ENCODE peak calls at places on chromosomes 11 and 22, in seven cellular contexts. K is heart left ventricle, H is adrenal gland, S is IMR-90, V is stomach, G is suprapubic skin, T is spleen. Y is an unnamed sample. For H3K36me3 and H3K27me3, the result is how much of the 10 kb centered on the place peaks cover.

GRCh38 chr11:95512177-95512576 is 277.4 kb downstream of the FAM76B start:
- DNase-seq in H (peak), V (no peak), K (no peak), G (peak), S (peak), T (no peak), Y (peak)

GRCh38 chr11:59283825-59284772 is 71.4 kb upstream of the MPEG1 start:
- DNase-seq in H (peak), S (peak), G (no peak), V (peak), T (no peak), K (peak), Y (peak)

GRCh38 chr11:129766858-129767604 is 48.6 kb upstream of the TMEM45B start:
- DNase-seq in T (no peak), H (no peak), G (no peak), V (peak), K (no peak), S (peak), Y (peak)

GRCh38 chr22:46465793-46466192 is 71.6 kb downstream of the CELSR1 start:
- DNase-seq in T (no peak), V (peak), H (no peak), K (no peak), S (no peak), G (no peak), Y (no peak)

GRCh38 chr11:60376601-60377000 is 1.7 kb upstream of the MS4A7 start:
- DNase-seq in K (no peak), H (no peak), G (no peak), T (no peak), S (no peak), V (no peak), Y (no peak)

GRCh38 chr22:43148581-43148980 is 2.8 kb upstream of the TSPO start:
- DNase-seq in S (no peak), H (no peak), G (no peak), K (no peak), V (no peak), T (peak), Y (no peak)

GRCh38 chr11:64499261-64500004 is 91.6 kb upstream of the SLC22A12 start:
- DNase-seq in G (peak), V (no peak), S (no peak), T (no peak), K (no peak), H (no peak), Y (no peak)

GRCh38 chr11:12765428-12765827 is 91.2 kb downstream of the TEAD1 start:
- DNase-seq in K (peak), T (no peak), V (no peak), G (no peak), H (no peak), S (peak), Y (no peak)

GRCh38 chr22:36148411-36148810 is 12.1 kb downstream of the APOL3 start:
- DNase-seq in G (no peak), V (peak), H (no peak), T (no peak), S (no peak), K (no peak), Y (no peak)

GRCh38 chr11:65503606-65503922 is 4.7 kb downstream of the MALAT1 start:
- DNase-seq in K (no peak), H (peak), S (peak), T (no peak), V (no peak), G (no peak), Y (no peak)

GRCh38 chr11:63985812-63986155 is 454 bp upstream of the OTUB1 start:
- DNase-seq in T (peak), G (no peak), V (no peak), H (no peak), S (no peak), K (no peak), Y (no peak)

GRCh38 chr11:35036642-35037041 is 102.3 kb upstream of the CD44 start:
- DNase-seq in H (no peak), K (no peak), S (no peak), T (no peak), V (no peak), G (no peak), Y (no peak)

GRCh38 chr11:74232316-74232950 is 61.3 kb downstream of the PPME1 start:
- DNase-seq in T (no peak), S (no peak), V (no peak), G (no peak), H (no peak), K (no peak), Y (peak)

GRCh38 chr11:13940611-13941256 is 21.8 kb upstream of the SPON1 start:
- DNase-seq in G (no peak), S (no peak), V (no peak), K (no peak), T (no peak), H (no peak), Y (no peak)

GRCh38 chr11:64869571-64870175 is 8.7 kb downstream of the EHD1 start:
- DNase-seq in T (peak), K (no peak), S (no peak), V (no peak), G (no peak), H (no peak), Y (no peak)

DNA sequence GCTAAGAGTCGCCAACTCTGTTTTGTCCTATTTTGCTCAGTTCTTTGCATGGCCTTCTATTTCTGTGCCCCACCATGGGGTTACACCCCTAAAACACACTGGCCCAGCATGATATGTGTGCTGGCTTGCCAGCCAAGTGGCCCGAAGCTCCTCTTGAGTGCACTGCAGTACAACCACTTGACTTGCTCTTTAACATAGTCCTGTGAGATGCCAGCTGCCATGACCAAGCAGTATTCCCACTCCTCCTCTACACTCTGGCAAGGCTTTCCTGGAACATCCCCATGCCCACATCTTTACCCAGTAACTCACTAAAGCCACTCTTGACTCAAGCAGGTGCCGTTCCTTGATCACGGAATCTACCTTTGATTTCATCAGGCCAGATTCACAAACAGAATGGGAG is 102.9 kb upstream of the GAL start:
- DNase-seq in G (no peak), S (no peak), H (no peak), T (no peak), K (peak), V (no peak), Y (peak)
- H3K36me3 ChIP-seq in G (half or more), S (under half), H (under half), T (half or more), K (half or more), V (under half), Y (under half)

DNA sequence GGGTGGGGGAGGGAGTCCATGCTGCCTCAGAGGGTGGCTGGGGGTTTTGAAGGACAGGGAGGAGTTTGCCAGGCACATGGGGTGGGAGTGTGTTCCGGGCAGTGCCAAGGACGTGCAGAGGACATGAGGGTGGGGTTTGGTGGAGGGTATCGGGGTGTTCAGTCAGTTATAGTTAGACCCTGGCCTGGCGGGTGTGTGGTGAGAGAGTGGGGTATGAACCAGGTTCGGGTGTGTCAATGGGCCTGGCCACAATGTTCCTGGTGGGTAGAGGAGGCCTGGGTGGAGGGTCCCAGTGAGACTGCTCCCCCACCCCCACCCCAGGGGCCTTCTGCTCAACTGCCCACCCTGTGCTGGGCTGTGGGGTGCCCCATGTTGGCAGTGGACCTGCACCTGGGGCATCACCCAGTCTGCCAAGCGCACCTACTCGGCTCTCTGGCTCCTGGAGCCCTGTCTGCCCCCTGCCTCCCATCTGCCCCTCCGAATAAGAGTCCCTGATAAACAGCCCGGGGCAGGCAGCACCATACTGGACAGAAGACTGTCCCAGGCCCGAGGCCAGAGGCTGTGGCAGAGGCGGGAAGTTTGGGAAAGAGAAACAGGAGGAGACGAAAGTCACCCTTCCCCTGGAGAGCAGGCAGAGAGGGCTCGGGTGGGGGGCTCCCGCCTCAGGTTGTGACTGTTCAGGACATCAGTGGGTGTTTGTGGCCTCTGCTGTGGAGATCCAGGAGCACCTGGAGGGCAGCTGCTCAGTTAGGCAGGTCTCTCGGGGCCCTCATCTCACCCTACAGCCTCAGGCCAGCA is 4.1 kb downstream of the PIM3 start:
- DNase-seq in H (peak), T (peak), V (peak), G (peak), S (no peak), K (peak), Y (peak)
- TF ChIP-seq POLR2A in H (no peak), T (no peak), V (no peak), G (no peak), S (no peak), K (no peak), Y (no peak)

GRCh38 chr11:102112654-102112926 is 2.3 kb downstream of the YAP1 start:
- DNase-seq in H (no peak), G (no peak), V (no peak), S (no peak), T (no peak), K (no peak), Y (no peak)
- H3K27me3 ChIP-seq in H (under half), G (under half), V (under half), S (under half), T (half or more), K (under half), Y (under half)

DNA sequence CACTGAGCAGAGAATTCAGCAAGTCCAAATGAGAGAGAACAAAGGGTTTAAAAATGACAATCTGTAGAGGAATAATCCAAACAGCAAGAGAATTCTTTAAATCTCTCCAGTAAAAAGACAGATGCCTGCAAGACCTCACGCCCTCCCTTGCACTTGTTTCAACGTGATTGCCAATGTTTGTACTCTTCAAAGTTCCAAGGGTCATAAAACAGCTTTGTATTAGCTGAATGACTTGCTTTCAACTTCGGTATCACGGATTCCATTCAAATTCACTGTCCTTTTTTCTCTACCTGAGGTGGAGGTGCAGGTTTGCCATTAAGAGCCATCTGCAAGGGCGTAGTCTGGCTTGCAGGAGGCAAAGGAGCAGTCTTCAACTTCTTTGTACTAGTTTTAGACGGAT is 41.1 kb upstream of the CHRNA10 start:
- DNase-seq in G (no peak), T (no peak), K (no peak), H (no peak), V (no peak), S (no peak), Y (no peak)
- H3K36me3 ChIP-seq in G (half or more), T (half or more), K (half or more), H (under half), V (half or more), S (under half), Y (under half)

DNA sequence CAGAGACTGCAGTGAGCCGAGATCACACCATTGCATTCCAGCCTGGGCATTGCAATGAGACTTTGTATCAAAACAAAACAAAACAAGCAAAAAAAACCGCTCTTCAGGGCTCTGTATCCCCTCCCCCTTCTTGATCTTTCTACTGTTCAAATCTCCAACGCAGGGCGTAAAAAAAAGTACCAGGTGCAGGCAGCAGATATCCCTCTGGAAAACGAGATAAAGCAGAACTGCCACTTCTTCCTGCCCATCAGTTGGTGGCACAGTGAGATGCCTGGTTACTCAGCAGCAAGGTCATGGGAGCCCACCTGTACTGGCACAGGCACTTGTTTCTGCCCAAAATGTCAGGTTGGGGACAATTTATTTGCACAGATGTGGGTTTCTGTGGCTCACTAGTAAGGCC is 11.2 kb downstream of the CCS start:
- DNase-seq in G (no peak), T (no peak), H (no peak), V (no peak), K (no peak), S (no peak), Y (no peak)
- TF ChIP-seq POLR2A in G (no peak), T (no peak), H (no peak), V (no peak), K (no peak), S (no peak), Y (no peak)

DNA sequence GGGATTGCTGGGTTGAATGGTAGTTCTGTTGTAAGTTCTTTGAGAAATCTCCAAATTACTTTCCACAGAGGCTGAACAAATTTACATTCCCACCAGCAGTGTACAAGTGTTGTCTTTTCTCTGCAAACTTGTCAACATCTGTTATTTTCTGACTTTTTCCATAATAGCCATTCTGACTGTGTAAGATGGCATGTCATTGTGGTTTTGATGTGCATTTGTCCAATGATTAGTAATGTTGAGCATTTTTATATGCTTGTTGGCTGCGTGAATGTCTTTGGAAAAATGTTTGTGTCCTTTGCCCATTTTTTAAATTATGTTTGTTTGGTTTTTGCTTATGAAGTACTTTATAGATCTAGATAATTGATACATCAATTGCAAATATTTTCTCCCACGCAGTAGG is 1025.0 kb downstream of the JRKL start:
- DNase-seq in V (no peak), G (no peak), S (no peak), T (no peak), H (no peak), K (no peak), Y (no peak)
- H3K27me3 ChIP-seq in V (under half), G (under half), S (under half), T (under half), H (under half), K (under half), Y (under half)

GRCh38 chr11:85602551-85603218 is 24.5 kb downstream of the DLG2 start:
- DNase-seq in G (no peak), K (no peak), V (no peak), H (no peak), T (no peak), S (peak), Y (no peak)
- H3K36me3 ChIP-seq in G (under half), K (under half), V (under half), H (under half), T (under half), S (under half), Y (under half)

GRCh38 chr11:61830318-61831105 is 2.4 kb downstream of the FADS2 start:
- DNase-seq in G (no peak), V (no peak), T (no peak), S (peak), K (peak), H (no peak), Y (no peak)
- TF ChIP-seq POLR2A in G (no peak), V (no peak), T (no peak), S (no peak), K (no peak), H (no peak), Y (no peak)

DNA sequence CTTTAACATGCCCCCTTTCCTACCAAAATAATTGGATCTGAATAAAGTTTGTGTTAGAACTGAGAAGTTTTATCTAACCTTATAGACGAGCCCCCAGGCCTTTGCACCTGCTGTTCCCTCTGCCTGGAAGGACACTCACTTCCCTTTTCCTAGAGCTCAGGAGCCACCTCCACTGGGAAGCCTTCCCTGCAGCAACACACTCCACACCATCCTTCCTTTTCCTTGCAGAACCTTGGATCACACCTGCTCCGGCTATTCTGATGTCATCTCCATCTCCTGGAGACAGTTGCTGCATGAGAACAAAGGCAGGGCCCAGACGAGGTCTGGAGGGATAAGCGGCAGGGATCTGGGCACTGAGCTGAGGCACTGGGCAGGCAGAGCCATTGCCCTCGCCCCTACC is 22.6 kb upstream of the MYOD1 start:
- DNase-seq in V (no peak), G (no peak), H (no peak), T (no peak), S (no peak), K (no peak), Y (no peak)
- H3K27me3 ChIP-seq in V (half or more), G (under half), H (under half), T (half or more), S (under half), K (under half), Y (under half)

Y was measured in thyroid gland.